ENCODE peak calls at places on chromosomes 16 and 17, in four cellular contexts. One of them, this sample, is unnamed.

GRCh38 chr17:20236586-20237227 is 227.5 kb downstream of the SPECC1 start:
- DNase-seq in CD8-positive, alpha-beta T cell: no peak
- DNase-seq in choroid plexus epithelial cell: no peak
- DNase-seq in brain microvascular endothelial cell: no peak
- DNase-seq in this sample: no peak

GRCh38 chr16:55204094-55204493 is 119.9 kb upstream of the IRX6 start:
- DNase-seq in CD8-positive, alpha-beta T cell: no peak
- DNase-seq in choroid plexus epithelial cell: no peak
- DNase-seq in brain microvascular endothelial cell: no peak
- DNase-seq in this sample: no peak

GRCh38 chr17:37283414-37283961 is 92.3 kb upstream of the C17orf78 start:
- DNase-seq in CD8-positive, alpha-beta T cell: no peak
- DNase-seq in choroid plexus epithelial cell: peak
- DNase-seq in brain microvascular endothelial cell: no peak
- DNase-seq in this sample: no peak

GRCh38 chr16:68077866-68078725 is 7.1 kb upstream of the NFATC3 start:
- DNase-seq in CD8-positive, alpha-beta T cell: no peak
- DNase-seq in choroid plexus epithelial cell: no peak
- DNase-seq in brain microvascular endothelial cell: no peak
- DNase-seq in this sample: no peak

GRCh38 chr16:3509470-3509928 is 8.7 kb downstream of the CLUAP1 start:
- DNase-seq in CD8-positive, alpha-beta T cell: peak
- DNase-seq in choroid plexus epithelial cell: peak
- DNase-seq in brain microvascular endothelial cell: no peak
- DNase-seq in this sample: no peak

GRCh38 chr17:32625971-32626370 is 139.2 kb downstream of the CDK5R1 start:
- DNase-seq in CD8-positive, alpha-beta T cell: no peak
- DNase-seq in choroid plexus epithelial cell: no peak
- DNase-seq in brain microvascular endothelial cell: no peak
- DNase-seq in this sample: no peak

GRCh38 chr17:68248199-68248825 is 469 bp downstream of the AMZ2 start:
- DNase-seq in CD8-positive, alpha-beta T cell: no peak
- DNase-seq in choroid plexus epithelial cell: peak
- DNase-seq in brain microvascular endothelial cell: peak
- DNase-seq in this sample: peak

GRCh38 chr17:7620835-7621234 is 6.1 kb upstream of the FXR2 start:
- DNase-seq in CD8-positive, alpha-beta T cell: no peak
- DNase-seq in choroid plexus epithelial cell: no peak
- DNase-seq in brain microvascular endothelial cell: no peak
- DNase-seq in this sample: no peak

GRCh38 chr17:75632428-75632827 is 806 bp upstream of the SMIM5 start:
- DNase-seq in CD8-positive, alpha-beta T cell: no peak
- DNase-seq in choroid plexus epithelial cell: no peak
- DNase-seq in brain microvascular endothelial cell: no peak
- DNase-seq in this sample: no peak

GRCh38 chr16:56847173-56847948 is 17.6 kb upstream of the SLC12A3 start:
- DNase-seq in CD8-positive, alpha-beta T cell: no peak
- DNase-seq in choroid plexus epithelial cell: no peak
- DNase-seq in brain microvascular endothelial cell: no peak
- DNase-seq in this sample: peak

GRCh38 chr17:40598928-40599627 is 33.8 kb upstream of the CCR7 start:
- DNase-seq in CD8-positive, alpha-beta T cell: peak
- DNase-seq in choroid plexus epithelial cell: peak
- DNase-seq in brain microvascular endothelial cell: peak
- DNase-seq in this sample: peak

GRCh38 chr16:82625066-82625968 is 1.5 kb upstream of the CDH13 start:
- DNase-seq in CD8-positive, alpha-beta T cell: no peak
- DNase-seq in choroid plexus epithelial cell: no peak
- DNase-seq in brain microvascular endothelial cell: no peak
- DNase-seq in this sample: no peak
- TF ChIP-seq CTCF in CD8-positive, alpha-beta T cell: no peak
- TF ChIP-seq CTCF in choroid plexus epithelial cell: no peak
- TF ChIP-seq CTCF in brain microvascular endothelial cell: peak
- TF ChIP-seq CTCF in this sample: no peak

GRCh38 chr16:2151188-2152091 is 3.0 kb downstream of the RAB26 start:
- DNase-seq in CD8-positive, alpha-beta T cell: no peak
- DNase-seq in choroid plexus epithelial cell: no peak
- DNase-seq in brain microvascular endothelial cell: no peak
- DNase-seq in this sample: peak
- H3K4me3 ChIP-seq in CD8-positive, alpha-beta T cell: no peak
- H3K4me3 ChIP-seq in choroid plexus epithelial cell: no peak
- H3K4me3 ChIP-seq in brain microvascular endothelial cell: no peak
- H3K4me3 ChIP-seq in this sample: no peak

DNA sequence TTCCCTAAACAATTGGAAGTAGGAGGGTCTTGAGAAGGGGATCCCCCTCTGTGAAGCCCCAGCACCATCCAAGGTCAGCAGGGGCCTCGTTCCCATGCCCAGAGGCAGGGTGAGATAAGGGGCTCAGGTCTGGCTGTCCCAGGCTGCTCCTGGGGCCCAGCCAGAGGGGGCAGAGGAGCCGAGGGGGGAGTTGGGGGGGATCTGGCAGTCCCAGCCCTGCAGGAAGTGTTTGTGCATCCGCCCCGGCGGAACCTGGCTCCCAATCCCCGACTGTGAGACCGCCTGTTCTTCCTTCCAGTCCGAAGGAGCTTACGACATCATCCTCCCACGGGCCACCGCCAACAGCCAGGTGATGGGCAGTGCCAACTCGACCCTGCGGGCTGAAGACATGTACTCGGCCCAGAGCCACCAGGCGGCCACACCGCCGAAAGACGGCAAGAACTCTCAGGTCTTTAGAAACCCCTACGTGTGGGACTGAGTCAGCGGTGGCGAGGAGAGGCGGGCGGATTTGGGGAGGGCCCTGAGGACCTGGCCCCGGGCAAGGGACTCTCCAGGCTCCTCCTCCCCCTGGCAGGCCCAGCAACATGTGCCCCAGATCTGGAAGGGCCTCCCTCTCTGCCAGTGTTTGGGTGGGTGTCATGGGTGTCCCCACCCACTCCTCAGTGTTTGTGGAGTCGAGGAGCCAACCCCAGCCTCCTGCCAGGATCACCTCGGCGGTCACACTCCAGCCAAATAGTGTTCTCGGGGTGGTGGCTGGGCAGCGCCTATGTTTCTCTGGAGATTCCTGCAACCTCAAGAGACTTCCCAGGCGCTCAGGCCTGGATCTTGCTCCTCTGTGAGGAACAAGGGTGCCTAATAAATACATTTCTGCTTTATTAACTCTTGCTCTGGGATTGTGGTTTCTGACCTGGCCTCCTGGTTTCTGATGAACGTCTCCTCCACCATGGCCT is 14.9 kb downstream of the GPRC5C start:
- DNase-seq in CD8-positive, alpha-beta T cell: no peak
- DNase-seq in choroid plexus epithelial cell: no peak
- DNase-seq in brain microvascular endothelial cell: no peak
- DNase-seq in this sample: peak
- TF ChIP-seq CTCF in CD8-positive, alpha-beta T cell: no peak
- TF ChIP-seq CTCF in choroid plexus epithelial cell: no peak
- TF ChIP-seq CTCF in brain microvascular endothelial cell: no peak
- TF ChIP-seq CTCF in this sample: no peak

GRCh38 chr17:45244725-45245656 is 16.9 kb downstream of the SPATA32 start:
- DNase-seq in CD8-positive, alpha-beta T cell: no peak
- DNase-seq in choroid plexus epithelial cell: no peak
- DNase-seq in brain microvascular endothelial cell: no peak
- DNase-seq in this sample: no peak

GRCh38 chr17:45241315-45242011 is 19.8 kb downstream of the FMNL1 start:
- DNase-seq in CD8-positive, alpha-beta T cell: no peak
- DNase-seq in choroid plexus epithelial cell: no peak
- DNase-seq in brain microvascular endothelial cell: no peak
- DNase-seq in this sample: no peak

GRCh38 chr17:45243750-45244149 is 18.1 kb downstream of the SPATA32 start:
- DNase-seq in CD8-positive, alpha-beta T cell: no peak
- DNase-seq in choroid plexus epithelial cell: no peak
- DNase-seq in brain microvascular endothelial cell: no peak
- DNase-seq in this sample: no peak

GRCh38 chr17:45240905-45241314 is 19.2 kb downstream of the FMNL1 start:
- DNase-seq in CD8-positive, alpha-beta T cell: no peak
- DNase-seq in choroid plexus epithelial cell: no peak
- DNase-seq in brain microvascular endothelial cell: no peak
- DNase-seq in this sample: no peak

GRCh38 chr17:45242015-45242414 is 19.9 kb downstream of the SPATA32 start:
- DNase-seq in CD8-positive, alpha-beta T cell: no peak
- DNase-seq in choroid plexus epithelial cell: no peak
- DNase-seq in brain microvascular endothelial cell: no peak
- DNase-seq in this sample: no peak
- H3K4me3 ChIP-seq in CD8-positive, alpha-beta T cell: no peak
- H3K4me3 ChIP-seq in choroid plexus epithelial cell: no peak
- H3K4me3 ChIP-seq in brain microvascular endothelial cell: no peak
- H3K4me3 ChIP-seq in this sample: no peak

This sample was measured in fibroblast of mammary gland.